ENCODE peak calls at places on chromosomes 12 and 14, in four cellular contexts. One of them, this sample, is unnamed.

GRCh38 chr12:101927042-101927441 is 49.7 kb downstream of the DRAM1 start:
- DNase-seq in right atrium auricular region: no peak
- DNase-seq in endodermal cell: no peak
- DNase-seq in amygdala: no peak
- DNase-seq in this sample: no peak

GRCh38 chr14:50321009-50321660 is 9.0 kb downstream of the DMAC2L start:
- DNase-seq in right atrium auricular region: no peak
- DNase-seq in endodermal cell: peak; percentile 70
- DNase-seq in amygdala: peak; percentile 45
- DNase-seq in this sample: peak; percentile 68

GRCh38 chr14:83379371-83379770 is 1845.7 kb upstream of the SEL1L start:
- DNase-seq in right atrium auricular region: no peak
- DNase-seq in endodermal cell: no peak
- DNase-seq in amygdala: no peak
- DNase-seq in this sample: no peak

GRCh38 chr12:103672401-103673119 is 85.5 kb downstream of the STAB2 start:
- DNase-seq in right atrium auricular region: no peak
- DNase-seq in endodermal cell: no peak
- DNase-seq in amygdala: no peak
- DNase-seq in this sample: no peak

GRCh38 chr12:27778206-27778605 is 1.8 kb upstream of the KLHL42 start:
- DNase-seq in right atrium auricular region: no peak
- DNase-seq in endodermal cell: no peak
- DNase-seq in amygdala: no peak
- DNase-seq in this sample: no peak

GRCh38 chr12:9906888-9907287 is 25.3 kb downstream of the CLEC2A start:
- DNase-seq in right atrium auricular region: no peak
- DNase-seq in endodermal cell: no peak
- DNase-seq in amygdala: no peak
- DNase-seq in this sample: no peak

GRCh38 chr12:6444031-6444430 is 724 bp upstream of the CD27 start:
- DNase-seq in right atrium auricular region: no peak
- DNase-seq in endodermal cell: no peak
- DNase-seq in amygdala: no peak
- DNase-seq in this sample: no peak

GRCh38 chr12:120783197-120783596 is 57.6 kb downstream of the ACADS start:
- DNase-seq in right atrium auricular region: no peak
- DNase-seq in endodermal cell: no peak
- DNase-seq in amygdala: no peak
- DNase-seq in this sample: no peak

GRCh38 chr12:123063535-123063934 is 83.1 kb downstream of the ARL6IP4 start:
- DNase-seq in right atrium auricular region: no peak
- DNase-seq in endodermal cell: peak; percentile 93
- DNase-seq in amygdala: no peak
- DNase-seq in this sample: peak; percentile 49

This sample was measured in GM10248.